ENCODE peak calls at places on chromosome 17, in five cellular contexts. One of them, this sample, is unnamed.

GRCh38 chr17:9878791-9879525 is 26.1 kb downstream of the RCVRN start:
- DNase-seq in endothelial cell: no peak
- DNase-seq in CD4-positive, alpha-beta T cell: no peak
- DNase-seq in RWPE1: peak
- DNase-seq in right atrium auricular region: no peak
- DNase-seq in this sample: no peak

GRCh38 chr17:46057366-46057765 is 58.3 kb downstream of the STH start:
- DNase-seq in right atrium auricular region: no peak
- DNase-seq in RWPE1: no peak
- DNase-seq in endothelial cell: no peak
- DNase-seq in CD4-positive, alpha-beta T cell: no peak
- DNase-seq in this sample: no peak

GRCh38 chr17:980406-981291 is 1.1 kb upstream of the NXN start:
- DNase-seq in RWPE1: peak
- DNase-seq in right atrium auricular region: peak
- DNase-seq in CD4-positive, alpha-beta T cell: peak
- DNase-seq in endothelial cell: peak
- DNase-seq in this sample: no peak

GRCh38 chr17:67260051-67260987 is 15.3 kb upstream of the HELZ start:
- DNase-seq in right atrium auricular region: no peak
- DNase-seq in RWPE1: no peak
- DNase-seq in CD4-positive, alpha-beta T cell: no peak
- DNase-seq in endothelial cell: no peak
- DNase-seq in this sample: no peak

GRCh38 chr17:57785032-57785431 is 39.9 kb upstream of the CCDC182 start:
- DNase-seq in CD4-positive, alpha-beta T cell: no peak
- DNase-seq in endothelial cell: no peak
- DNase-seq in right atrium auricular region: no peak
- DNase-seq in RWPE1: no peak
- DNase-seq in this sample: no peak

GRCh38 chr17:75270966-75271232 is at the start of gene MIF4GD:
- DNase-seq in CD4-positive, alpha-beta T cell: no peak
- DNase-seq in endothelial cell: no peak
- DNase-seq in right atrium auricular region: no peak
- DNase-seq in RWPE1: no peak
- DNase-seq in this sample: no peak

GRCh38 chr17:60959011-60959410 is 281.4 kb downstream of the BCAS3 start:
- DNase-seq in CD4-positive, alpha-beta T cell: no peak
- DNase-seq in RWPE1: no peak
- DNase-seq in endothelial cell: no peak
- DNase-seq in right atrium auricular region: no peak
- DNase-seq in this sample: no peak

GRCh38 chr17:2883544-2884203 is 87.4 kb downstream of the RAP1GAP2 start:
- DNase-seq in RWPE1: peak
- DNase-seq in endothelial cell: no peak
- DNase-seq in right atrium auricular region: no peak
- DNase-seq in CD4-positive, alpha-beta T cell: no peak
- DNase-seq in this sample: peak

GRCh38 chr17:79246226-79246794 is 171.7 kb downstream of the ENGASE start:
- DNase-seq in right atrium auricular region: no peak
- DNase-seq in endothelial cell: no peak
- DNase-seq in CD4-positive, alpha-beta T cell: no peak
- DNase-seq in RWPE1: no peak
- DNase-seq in this sample: no peak

GRCh38 chr17:75979705-75980187 is 706 bp downstream of the TEN1 start:
- DNase-seq in right atrium auricular region: peak
- DNase-seq in endothelial cell: no peak
- DNase-seq in RWPE1: no peak
- DNase-seq in CD4-positive, alpha-beta T cell: no peak
- DNase-seq in this sample: no peak

GRCh38 chr17:82005701-82006348 is 16.9 kb downstream of the CENPX start:
- DNase-seq in CD4-positive, alpha-beta T cell: no peak
- DNase-seq in endothelial cell: no peak
- DNase-seq in RWPE1: no peak
- DNase-seq in right atrium auricular region: no peak
- DNase-seq in this sample: no peak

DNA sequence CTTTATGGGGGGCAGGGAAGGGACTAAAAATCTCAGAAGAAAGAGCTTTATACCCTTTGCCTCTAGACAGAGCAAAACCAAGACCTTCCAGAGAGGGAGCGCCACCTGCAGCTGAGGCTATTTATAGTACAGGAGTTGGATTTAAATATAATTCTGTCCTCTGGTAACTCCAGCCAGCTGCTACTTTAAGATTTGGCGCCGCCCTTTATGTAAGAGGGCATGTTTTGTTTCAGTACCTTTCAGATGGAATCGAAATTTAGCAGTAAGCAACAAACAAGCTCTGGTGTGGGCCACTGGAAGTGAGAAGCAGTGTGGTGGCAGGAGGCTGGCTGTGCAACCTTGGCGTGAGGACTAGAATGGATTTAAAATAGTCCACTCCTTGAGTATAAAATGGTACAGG is 5.2 kb upstream of the GUCY2D start:
- DNase-seq in endothelial cell: peak
- DNase-seq in right atrium auricular region: no peak
- DNase-seq in RWPE1: no peak
- DNase-seq in CD4-positive, alpha-beta T cell: peak
- DNase-seq in this sample: no peak
- TF ChIP-seq CTCF in endothelial cell: no peak
- TF ChIP-seq CTCF in right atrium auricular region: peak
- TF ChIP-seq CTCF in RWPE1: peak
- TF ChIP-seq CTCF in CD4-positive, alpha-beta T cell: peak
- TF ChIP-seq CTCF in this sample: peak

DNA sequence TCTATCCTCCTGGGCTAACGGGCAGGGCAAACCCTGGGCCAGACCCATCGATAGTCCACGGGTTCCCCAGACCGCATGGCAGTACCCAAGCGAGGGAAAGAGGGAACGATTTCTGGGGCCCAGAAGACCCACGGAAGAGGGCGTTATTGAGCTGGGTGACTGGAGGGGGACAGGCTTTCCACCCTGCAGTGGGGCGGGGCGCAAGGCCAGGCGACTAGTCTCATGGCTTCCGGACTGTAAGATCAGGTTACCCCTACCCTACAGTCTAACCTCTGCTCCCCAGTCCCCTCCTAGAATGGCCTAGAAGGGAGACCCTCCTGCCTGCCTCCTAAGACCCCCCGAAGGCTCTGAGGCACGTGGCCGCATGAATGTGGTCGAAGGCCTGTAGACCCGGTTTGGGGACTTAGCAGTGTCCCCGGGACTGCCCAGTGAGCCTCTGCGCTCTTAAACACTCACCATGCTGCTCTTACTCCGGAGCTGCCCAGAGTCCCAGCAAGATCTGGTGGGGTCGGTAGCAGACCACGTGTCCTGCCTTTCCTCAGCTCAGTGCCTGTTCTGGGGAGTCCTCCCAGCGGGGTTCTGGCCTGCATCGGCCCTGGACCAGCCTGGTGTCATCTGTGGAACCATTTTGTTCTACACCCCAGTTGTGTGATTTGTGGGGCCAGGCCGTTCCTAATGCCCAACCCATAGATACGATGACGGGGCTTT is 13.1 kb upstream of the AURKB start:
- DNase-seq in right atrium auricular region: peak
- DNase-seq in endothelial cell: peak
- DNase-seq in CD4-positive, alpha-beta T cell: peak
- DNase-seq in RWPE1: peak
- DNase-seq in this sample: no peak
- TF ChIP-seq CTCF in right atrium auricular region: peak
- TF ChIP-seq CTCF in endothelial cell: no peak
- TF ChIP-seq CTCF in CD4-positive, alpha-beta T cell: no peak
- TF ChIP-seq CTCF in RWPE1: no peak
- TF ChIP-seq CTCF in this sample: peak

DNA sequence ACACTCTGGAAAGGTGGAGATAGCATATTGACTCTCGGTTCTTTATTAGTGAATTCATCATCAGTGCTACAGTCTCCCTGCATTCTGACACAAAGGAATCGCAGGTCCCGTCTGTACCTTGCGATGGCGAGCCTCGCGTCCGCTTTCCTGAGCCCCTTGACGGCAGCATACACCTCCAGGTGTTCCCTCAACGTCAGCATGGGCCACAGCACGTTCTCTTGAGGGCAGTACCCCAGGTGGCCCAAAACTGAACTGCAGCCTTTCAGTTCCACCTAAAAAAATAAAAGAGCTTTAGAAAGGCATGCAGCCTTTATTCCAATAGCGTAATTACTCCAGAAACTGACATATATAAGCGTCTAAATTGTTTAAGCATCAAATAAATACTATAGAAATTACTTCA is 24.2 kb upstream of the ABCA9 start:
- DNase-seq in right atrium auricular region: no peak
- DNase-seq in RWPE1: peak
- DNase-seq in endothelial cell: peak
- DNase-seq in CD4-positive, alpha-beta T cell: no peak
- DNase-seq in this sample: no peak
- TF ChIP-seq CTCF in right atrium auricular region: peak
- TF ChIP-seq CTCF in RWPE1: peak
- TF ChIP-seq CTCF in endothelial cell: peak
- TF ChIP-seq CTCF in CD4-positive, alpha-beta T cell: no peak
- TF ChIP-seq CTCF in this sample: peak

GRCh38 chr17:19418312-19418992 is 7.4 kb downstream of the RNF112 start:
- DNase-seq in CD4-positive, alpha-beta T cell: no peak
- DNase-seq in RWPE1: no peak
- DNase-seq in endothelial cell: no peak
- DNase-seq in right atrium auricular region: peak
- DNase-seq in this sample: no peak
- TF ChIP-seq CTCF in CD4-positive, alpha-beta T cell: no peak
- TF ChIP-seq CTCF in RWPE1: no peak
- TF ChIP-seq CTCF in endothelial cell: no peak
- TF ChIP-seq CTCF in right atrium auricular region: no peak
- TF ChIP-seq CTCF in this sample: no peak

GRCh38 chr17:59859444-59860025 is 33.2 kb downstream of the TUBD1 start:
- DNase-seq in right atrium auricular region: no peak
- DNase-seq in RWPE1: no peak
- DNase-seq in CD4-positive, alpha-beta T cell: no peak
- DNase-seq in endothelial cell: no peak
- DNase-seq in this sample: no peak
- TF ChIP-seq CTCF in right atrium auricular region: peak
- TF ChIP-seq CTCF in RWPE1: peak
- TF ChIP-seq CTCF in CD4-positive, alpha-beta T cell: peak
- TF ChIP-seq CTCF in endothelial cell: no peak
- TF ChIP-seq CTCF in this sample: peak

GRCh38 chr17:47941246-47941997 is at the start of gene PNPO:
- DNase-seq in endothelial cell: peak
- DNase-seq in RWPE1: peak
- DNase-seq in right atrium auricular region: peak
- DNase-seq in CD4-positive, alpha-beta T cell: peak
- DNase-seq in this sample: no peak
- TF ChIP-seq CTCF in endothelial cell: no peak
- TF ChIP-seq CTCF in RWPE1: no peak
- TF ChIP-seq CTCF in right atrium auricular region: peak
- TF ChIP-seq CTCF in CD4-positive, alpha-beta T cell: no peak
- TF ChIP-seq CTCF in this sample: no peak